ENCODE peak calls at places on chromosomes 5 and 9, in eight cellular contexts. One of them, this sample, is unnamed.

GRCh38 chr5:171825046-171825445 is 39.4 kb downstream of the SMIM23 start:
- DNase-seq in IMR-90: no peak
- DNase-seq in kidney: no peak
- DNase-seq in skeletal muscle cell: no peak
- DNase-seq in breast epithelium: no peak
- DNase-seq in fibroblast of mammary gland: peak; percentile 11
- DNase-seq in cardiac fibroblast: no peak
- DNase-seq in psoas muscle: no peak
- DNase-seq in this sample: no peak

GRCh38 chr5:36502608-36503007 is 103.8 kb upstream of the SLC1A3 start:
- DNase-seq in IMR-90: peak; percentile 82
- DNase-seq in kidney: no peak
- DNase-seq in skeletal muscle cell: peak; percentile 94
- DNase-seq in breast epithelium: peak; percentile 21
- DNase-seq in fibroblast of mammary gland: peak; percentile 98
- DNase-seq in cardiac fibroblast: peak; percentile 86
- DNase-seq in psoas muscle: no peak
- DNase-seq in this sample: peak; percentile 97

GRCh38 chr5:169160405-169160901 is 140.5 kb downstream of the SLIT3 start:
- DNase-seq in IMR-90: no peak
- DNase-seq in kidney: no peak
- DNase-seq in skeletal muscle cell: no peak
- DNase-seq in breast epithelium: no peak
- DNase-seq in fibroblast of mammary gland: peak; percentile 60
- DNase-seq in cardiac fibroblast: peak; percentile 81
- DNase-seq in psoas muscle: no peak
- DNase-seq in this sample: peak; percentile 8

GRCh38 chr5:166699616-166700015 is 1591.8 kb upstream of the WWC1 start:
- DNase-seq in IMR-90: no peak
- DNase-seq in kidney: no peak
- DNase-seq in skeletal muscle cell: no peak
- DNase-seq in breast epithelium: no peak
- DNase-seq in fibroblast of mammary gland: peak; percentile 44
- DNase-seq in cardiac fibroblast: peak; percentile 46
- DNase-seq in psoas muscle: no peak
- DNase-seq in this sample: no peak

GRCh38 chr5:16934669-16935068 is 1.4 kb downstream of the MYO10 start:
- DNase-seq in IMR-90: peak; percentile 45
- DNase-seq in kidney: no peak
- DNase-seq in skeletal muscle cell: no peak
- DNase-seq in breast epithelium: no peak
- DNase-seq in fibroblast of mammary gland: peak; percentile 44
- DNase-seq in cardiac fibroblast: peak; percentile 38
- DNase-seq in psoas muscle: no peak
- DNase-seq in this sample: peak; percentile 61

GRCh38 chr9:75063556-75064305 is 24.2 kb downstream of the NMRK1 start:
- DNase-seq in IMR-90: peak; percentile 63
- DNase-seq in kidney: no peak
- DNase-seq in skeletal muscle cell: no peak
- DNase-seq in breast epithelium: no peak
- DNase-seq in fibroblast of mammary gland: peak; percentile 72
- DNase-seq in cardiac fibroblast: no peak
- DNase-seq in psoas muscle: no peak
- DNase-seq in this sample: peak; percentile 29

GRCh38 chr5:102554728-102555127 is 55.9 kb upstream of the SLCO6A1 start:
- DNase-seq in IMR-90: no peak
- DNase-seq in kidney: no peak
- DNase-seq in skeletal muscle cell: no peak
- DNase-seq in breast epithelium: no peak
- DNase-seq in fibroblast of mammary gland: peak; percentile 20
- DNase-seq in cardiac fibroblast: peak; percentile 24
- DNase-seq in psoas muscle: no peak
- DNase-seq in this sample: peak; percentile 19

GRCh38 chr5:84378420-84378819 is 6.3 kb downstream of the EDIL3 start:
- DNase-seq in IMR-90: peak; percentile 90
- DNase-seq in kidney: no peak
- DNase-seq in skeletal muscle cell: peak; percentile 48
- DNase-seq in breast epithelium: no peak
- DNase-seq in fibroblast of mammary gland: peak; percentile 38
- DNase-seq in cardiac fibroblast: peak; percentile 64
- DNase-seq in psoas muscle: no peak
- DNase-seq in this sample: peak; percentile 90

GRCh38 chr5:16853511-16853910 is 82.6 kb downstream of the MYO10 start:
- DNase-seq in IMR-90: no peak
- DNase-seq in kidney: no peak
- DNase-seq in skeletal muscle cell: no peak
- DNase-seq in breast epithelium: no peak
- DNase-seq in fibroblast of mammary gland: no peak
- DNase-seq in cardiac fibroblast: no peak
- DNase-seq in psoas muscle: no peak
- DNase-seq in this sample: no peak

GRCh38 chr5:132026516-132027008 is 15.1 kb upstream of the ACSL6 start:
- DNase-seq in IMR-90: no peak
- DNase-seq in kidney: peak; percentile 60
- DNase-seq in skeletal muscle cell: no peak
- DNase-seq in breast epithelium: no peak
- DNase-seq in fibroblast of mammary gland: no peak
- DNase-seq in cardiac fibroblast: no peak
- DNase-seq in psoas muscle: peak; percentile 12
- DNase-seq in this sample: no peak

DNA sequence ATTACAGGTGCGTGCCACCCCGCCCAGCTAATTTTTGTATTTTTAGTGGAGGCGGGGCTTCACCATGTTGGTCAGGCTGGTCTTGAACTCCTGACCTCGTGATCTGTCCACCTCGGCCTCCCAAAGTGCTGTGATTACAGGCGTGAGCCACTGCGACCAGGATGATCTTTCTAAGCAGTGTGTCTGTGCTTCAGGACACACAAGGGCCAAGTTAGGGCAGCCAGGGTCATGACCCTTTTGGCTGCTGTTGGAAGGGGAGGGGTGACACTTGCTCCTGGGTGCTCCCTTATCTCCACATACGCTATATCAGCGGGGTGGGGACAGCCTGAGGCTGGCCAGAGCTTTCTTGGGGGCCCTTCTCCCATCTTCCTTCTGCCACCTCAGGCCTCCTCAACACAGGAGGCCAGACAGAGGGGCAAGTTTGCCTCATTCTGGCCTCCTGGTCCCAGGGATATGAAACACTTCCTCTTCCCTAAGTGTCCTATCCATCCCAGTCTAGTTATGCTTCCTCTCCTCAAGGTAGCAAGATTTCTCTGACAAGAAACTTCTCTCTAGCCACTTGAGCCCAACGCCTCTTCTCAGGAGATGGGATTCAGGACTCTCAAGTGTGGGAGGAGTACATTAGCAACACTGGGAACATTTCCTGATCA is 1.9 kb upstream of the ZNF79 start:
- DNase-seq in IMR-90: no peak
- DNase-seq in kidney: no peak
- DNase-seq in skeletal muscle cell: no peak
- DNase-seq in breast epithelium: no peak
- DNase-seq in fibroblast of mammary gland: no peak
- DNase-seq in cardiac fibroblast: no peak
- DNase-seq in psoas muscle: no peak
- DNase-seq in this sample: no peak
- H3K4me3 ChIP-seq in IMR-90: no peak overlapping the region
- H3K4me3 ChIP-seq in kidney: no peak overlapping the region
- H3K4me3 ChIP-seq in skeletal muscle cell: no peak overlapping the region
- H3K4me3 ChIP-seq in breast epithelium: no peak overlapping the region
- H3K4me3 ChIP-seq in fibroblast of mammary gland: no peak overlapping the region
- H3K4me3 ChIP-seq in cardiac fibroblast: no peak overlapping the region
- H3K4me3 ChIP-seq in psoas muscle: peak overlapping the region; percentile 86
- H3K4me3 ChIP-seq in this sample: no peak overlapping the region

DNA sequence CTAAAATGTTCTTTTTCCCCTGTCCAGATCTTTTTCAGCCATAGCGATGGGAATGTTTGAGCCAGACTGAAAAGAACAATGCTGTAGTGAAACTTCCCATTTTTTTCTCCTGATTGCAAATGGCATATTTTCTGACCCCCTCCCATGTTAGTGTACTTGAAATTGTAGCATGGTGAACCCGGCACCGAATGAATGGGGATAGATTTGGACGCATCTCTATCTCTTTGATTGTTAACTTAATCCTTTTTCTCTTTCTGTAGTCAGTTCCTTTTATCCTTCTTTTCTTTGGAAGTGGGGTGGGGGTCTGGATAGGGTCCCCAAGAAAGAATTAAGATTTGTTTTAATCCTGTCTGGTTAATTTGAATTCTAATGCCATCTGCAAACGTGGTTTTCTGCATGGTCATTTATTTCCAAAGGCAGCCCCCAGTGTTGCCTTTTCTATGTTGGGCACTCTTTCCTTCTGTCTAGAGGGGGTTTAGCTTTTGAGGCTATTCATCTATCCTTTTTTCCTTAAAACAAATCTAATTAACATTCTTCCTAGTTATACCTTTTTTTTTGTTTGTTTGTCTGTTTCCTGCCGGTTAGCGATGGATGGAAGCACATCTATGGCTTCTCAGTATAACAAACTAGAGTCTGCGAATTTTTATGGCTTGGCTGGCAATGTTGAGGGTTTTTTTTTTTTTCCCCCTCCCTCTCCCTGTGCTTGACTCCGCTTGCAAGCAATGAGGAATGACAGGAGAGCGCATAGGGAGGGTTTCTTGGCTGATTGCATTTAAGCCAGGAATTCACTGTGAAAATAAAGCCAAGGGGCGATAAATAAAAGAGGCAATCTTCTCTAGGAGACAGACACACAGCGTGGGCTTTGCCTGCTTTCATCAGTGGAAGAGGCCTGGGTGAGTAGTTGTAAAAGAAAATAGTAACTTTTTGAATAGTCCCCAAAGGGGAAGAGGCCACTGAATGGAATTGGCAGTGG is 2.5 kb downstream of the ZSWIM6 start:
- DNase-seq in IMR-90: peak; percentile 76
- DNase-seq in kidney: no peak
- DNase-seq in skeletal muscle cell: peak; percentile 45
- DNase-seq in breast epithelium: no peak
- DNase-seq in fibroblast of mammary gland: peak; percentile 47
- DNase-seq in cardiac fibroblast: peak; percentile 77
- DNase-seq in psoas muscle: no peak
- DNase-seq in this sample: peak; percentile 81
- H3K4me3 ChIP-seq in IMR-90: peak overlapping the region; percentile 96
- H3K4me3 ChIP-seq in kidney: peak overlapping the region; percentile 86
- H3K4me3 ChIP-seq in skeletal muscle cell: peak overlapping the region; percentile 89
- H3K4me3 ChIP-seq in breast epithelium: peak overlapping the region; percentile 95
- H3K4me3 ChIP-seq in fibroblast of mammary gland: peak overlapping the region; percentile 76
- H3K4me3 ChIP-seq in cardiac fibroblast: peak overlapping the region; percentile 90
- H3K4me3 ChIP-seq in psoas muscle: peak overlapping the region; percentile 91
- H3K4me3 ChIP-seq in this sample: peak overlapping the region; percentile 84

DNA sequence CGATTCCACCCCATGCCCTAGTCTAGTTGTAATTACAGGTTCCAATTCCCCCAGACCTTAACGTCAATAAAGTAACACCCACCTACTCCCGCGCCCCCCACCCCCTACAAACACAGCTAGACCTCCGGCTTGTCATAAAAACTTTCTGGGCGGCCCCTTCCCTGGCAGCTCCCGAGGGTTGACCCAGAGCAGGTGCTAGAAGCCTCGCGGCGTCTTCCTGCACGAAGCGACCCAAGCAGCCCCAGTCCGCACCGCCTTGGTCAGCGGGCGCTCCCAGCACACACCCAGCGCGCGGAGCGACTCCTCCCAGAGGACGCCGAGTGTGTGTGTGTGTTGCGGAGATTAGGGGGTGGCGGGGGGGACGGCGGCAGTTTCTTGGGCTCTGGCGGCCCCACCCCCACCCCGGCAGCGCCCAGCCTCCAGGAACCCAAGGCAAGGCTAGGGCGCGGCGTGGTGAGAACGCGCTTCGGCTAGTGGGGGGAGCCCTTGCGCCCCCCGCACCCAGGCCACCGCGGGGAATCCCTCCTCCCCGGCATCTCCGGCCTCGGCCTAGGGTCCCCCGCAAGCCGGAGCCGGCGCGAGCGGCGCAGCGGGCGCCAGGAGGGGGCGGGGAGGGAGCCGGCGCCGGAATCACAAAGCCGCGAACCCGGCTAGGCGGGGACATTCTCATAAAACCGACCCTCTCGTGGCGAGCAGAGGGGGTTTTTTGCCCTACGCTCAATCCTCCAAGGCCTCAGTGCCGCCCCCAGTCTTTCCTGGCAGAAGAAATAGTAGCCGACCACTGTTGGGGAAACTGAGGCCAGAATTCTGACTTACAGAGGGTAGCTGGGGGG is 2.2 kb downstream of the PCDH1 start:
- DNase-seq in IMR-90: no peak
- DNase-seq in kidney: peak; percentile 91
- DNase-seq in skeletal muscle cell: no peak
- DNase-seq in breast epithelium: no peak
- DNase-seq in fibroblast of mammary gland: no peak
- DNase-seq in cardiac fibroblast: no peak
- DNase-seq in psoas muscle: no peak
- DNase-seq in this sample: no peak
- H3K4me3 ChIP-seq in IMR-90: no peak overlapping the region
- H3K4me3 ChIP-seq in kidney: peak overlapping the region; percentile 95
- H3K4me3 ChIP-seq in skeletal muscle cell: peak overlapping the region; percentile 24
- H3K4me3 ChIP-seq in breast epithelium: peak overlapping the region; percentile 54
- H3K4me3 ChIP-seq in fibroblast of mammary gland: no peak overlapping the region
- H3K4me3 ChIP-seq in cardiac fibroblast: peak overlapping the region; percentile 27
- H3K4me3 ChIP-seq in psoas muscle: peak overlapping the region; percentile 71
- H3K4me3 ChIP-seq in this sample: no peak overlapping the region

GRCh38 chr5:181114844-181115778 is 15.9 kb downstream of the OR2V1 start:
- DNase-seq in IMR-90: peak; percentile 46
- DNase-seq in kidney: no peak
- DNase-seq in skeletal muscle cell: no peak
- DNase-seq in breast epithelium: no peak
- DNase-seq in fibroblast of mammary gland: peak; percentile 40
- DNase-seq in cardiac fibroblast: no peak
- DNase-seq in psoas muscle: no peak
- DNase-seq in this sample: peak; percentile 6
- H3K4me3 ChIP-seq in IMR-90: peak overlapping the region; percentile 40
- H3K4me3 ChIP-seq in kidney: no peak overlapping the region
- H3K4me3 ChIP-seq in skeletal muscle cell: peak overlapping the region; percentile 21
- H3K4me3 ChIP-seq in breast epithelium: no peak overlapping the region
- H3K4me3 ChIP-seq in fibroblast of mammary gland: peak overlapping the region; percentile 27
- H3K4me3 ChIP-seq in cardiac fibroblast: no peak overlapping the region
- H3K4me3 ChIP-seq in psoas muscle: no peak overlapping the region
- H3K4me3 ChIP-seq in this sample: peak overlapping the region; percentile 7

GRCh38 chr5:127739807-127740384 is 36.7 kb downstream of the CCDC192 start:
- DNase-seq in IMR-90: no peak
- DNase-seq in kidney: no peak
- DNase-seq in skeletal muscle cell: no peak
- DNase-seq in breast epithelium: no peak
- DNase-seq in fibroblast of mammary gland: no peak
- DNase-seq in cardiac fibroblast: no peak
- DNase-seq in psoas muscle: no peak
- DNase-seq in this sample: no peak
- H3K4me3 ChIP-seq in IMR-90: no peak overlapping the region
- H3K4me3 ChIP-seq in kidney: peak overlapping the region; percentile 25
- H3K4me3 ChIP-seq in skeletal muscle cell: no peak overlapping the region
- H3K4me3 ChIP-seq in breast epithelium: no peak overlapping the region
- H3K4me3 ChIP-seq in fibroblast of mammary gland: no peak overlapping the region
- H3K4me3 ChIP-seq in cardiac fibroblast: no peak overlapping the region
- H3K4me3 ChIP-seq in psoas muscle: no peak overlapping the region
- H3K4me3 ChIP-seq in this sample: no peak overlapping the region